ENCODE peak calls at places on chromosomes 2 and 18, in seven cellular contexts. W is fibroblast of pulmonary artery, Q is pancreas, F is kidney epithelial cell, O is AG04449, H is Peyer's patch, E is PC-9. T is an unnamed sample.

GRCh38 chr2:232483923-232484627 is 3.6 kb downstream of the ECEL1 start:
- DNase-seq in O (no peak), W (no peak), H (no peak), F (no peak), E (no peak), Q (peak), T (no peak)

GRCh38 chr2:223199531-223200506 is 147.8 kb downstream of the KCNE4 start:
- DNase-seq in Q (no peak), F (no peak), E (no peak), O (no peak), H (no peak), W (no peak), T (no peak)

GRCh38 chr18:4639628-4640310 is 184.7 kb upstream of the DLGAP1 start:
- DNase-seq in W (no peak), F (peak), O (no peak), Q (no peak), H (no peak), E (no peak), T (peak)

GRCh38 chr2:207928079-207928478 is 97.2 kb downstream of the PLEKHM3 start:
- DNase-seq in E (no peak), H (no peak), Q (no peak), O (no peak), F (no peak), W (no peak), T (no peak)

GRCh38 chr2:162111958-162112850 is 38.2 kb upstream of the DPP4 start:
- DNase-seq in H (no peak), O (no peak), Q (no peak), F (no peak), E (no peak), W (no peak), T (no peak)

GRCh38 chr2:11234309-11234708 is 79.0 kb downstream of the SLC66A3 start:
- DNase-seq in F (no peak), H (no peak), Q (no peak), E (no peak), O (no peak), W (peak), T (no peak)

GRCh38 chr18:44682871-44683221 is 2.2 kb downstream of the SETBP1 start:
- DNase-seq in W (no peak), H (no peak), E (no peak), Q (no peak), O (no peak), F (no peak), T (no peak)

GRCh38 chr2:190578158-190579057 is 43.9 kb upstream of the NEMP2 start:
- DNase-seq in E (peak), O (no peak), Q (no peak), H (peak), F (no peak), W (peak), T (no peak)

GRCh38 chr2:157692768-157693167 is 64.1 kb upstream of the ACVR1C start:
- DNase-seq in F (peak), E (peak), H (no peak), W (peak), O (peak), Q (no peak), T (no peak)

GRCh38 chr2:133447303-133447702 is 121.0 kb downstream of the NCKAP5 start:
- DNase-seq in W (no peak), H (no peak), E (no peak), O (no peak), F (no peak), Q (no peak), T (no peak)

GRCh38 chr2:64325852-64326577 is 127.9 kb upstream of the LGALSL start:
- DNase-seq in W (no peak), H (peak), Q (no peak), E (no peak), O (no peak), F (no peak), T (peak)

GRCh38 chr2:132547089-132547687 is 122.8 kb downstream of the LYPD1 start:
- DNase-seq in F (no peak), H (peak), Q (peak), W (peak), O (peak), E (no peak), T (peak)

GRCh38 chr2:222864296-222864695 is 3.5 kb downstream of the ACSL3 start:
- DNase-seq in W (peak), Q (no peak), H (no peak), O (no peak), E (peak), F (no peak), T (no peak)

GRCh38 chr2:66581461-66582363 is 146.8 kb downstream of the MEIS1 start:
- DNase-seq in W (no peak), O (no peak), H (no peak), Q (peak), E (no peak), F (no peak), T (no peak)

GRCh38 chr2:200525882-200526651 is at the start of gene SGO2:
- DNase-seq in E (peak), W (peak), F (peak), O (peak), H (peak), Q (peak), T (peak)

GRCh38 chr2:5734866-5735861 is 43.0 kb downstream of the SOX11 start:
- DNase-seq in E (no peak), H (no peak), Q (no peak), W (no peak), O (no peak), F (no peak), T (no peak)
- TF ChIP-seq CTCF in E (no peak), H (no peak), Q (no peak), W (no peak), O (no peak), F (no peak), T (no peak)

GRCh38 chr2:97661927-97662326 is 1.9 kb downstream of the ACTR1B start:
- DNase-seq in W (no peak), F (no peak), E (peak), H (no peak), O (no peak), Q (no peak), T (no peak)
- H3K4me3 ChIP-seq in W (no peak), F (peak), E (peak), H (no peak), O (peak), Q (no peak), T (peak)

GRCh38 chr2:197309369-197310231 is 980 bp downstream of the ANKRD44 start:
- DNase-seq in O (no peak), W (no peak), Q (peak), F (no peak), H (peak), E (no peak), T (peak)

GRCh38 chr2:197311521-197312033 is 997 bp upstream of the ANKRD44 start:
- DNase-seq in H (no peak), E (peak), F (no peak), O (no peak), Q (no peak), W (no peak), T (no peak)

GRCh38 chr2:197308635-197309368 is 1.8 kb downstream of the ANKRD44 start:
- DNase-seq in O (no peak), E (no peak), W (no peak), H (no peak), Q (no peak), F (no peak), T (no peak)

GRCh38 chr2:197310940-197311485 is 433 bp upstream of the ANKRD44 start:
- DNase-seq in O (no peak), F (no peak), Q (no peak), E (no peak), W (no peak), H (no peak), T (no peak)

DNA sequence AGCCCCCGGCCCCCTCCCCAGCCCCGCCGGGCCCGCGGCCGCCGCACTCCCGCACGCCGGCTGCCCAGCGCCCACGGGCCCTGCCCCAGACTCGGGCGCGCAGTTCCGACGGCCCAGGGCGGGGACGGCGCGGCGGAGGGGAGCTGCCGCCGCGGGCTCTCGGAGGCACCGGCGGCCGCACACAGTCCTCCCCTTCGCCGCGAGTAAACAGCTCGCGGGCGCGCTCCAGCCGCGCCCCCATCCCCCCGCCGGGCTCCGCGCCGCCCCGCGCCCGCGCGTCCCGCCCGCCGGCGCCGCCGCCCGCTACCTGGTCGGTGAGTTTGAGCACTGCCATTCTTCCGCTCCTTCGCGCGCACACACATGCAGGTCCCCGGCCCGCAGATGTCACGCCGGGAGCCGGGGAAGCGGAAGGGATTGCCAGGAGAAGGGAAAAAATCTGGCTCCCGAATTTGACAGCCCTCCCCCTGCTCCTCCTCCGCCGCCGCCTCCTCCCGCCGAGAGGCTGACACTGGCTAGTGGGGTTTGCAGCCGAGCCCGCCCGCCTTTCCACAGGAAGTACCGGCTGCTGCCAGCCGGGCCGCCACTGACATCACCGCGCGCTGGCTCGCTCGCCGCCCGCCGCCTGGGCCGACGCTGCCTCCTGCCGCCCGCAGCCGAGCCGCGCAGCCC is at the start of gene ANKRD44:
- DNase-seq in W (peak), E (peak), O (no peak), H (peak), Q (peak), F (peak), T (peak)
- TF ChIP-seq CTCF in W (no peak), E (no peak), O (no peak), H (peak), Q (peak), F (no peak), T (peak)

GRCh38 chr2:238786792-238787490 is 60.9 kb upstream of the TWIST2 start:
- DNase-seq in E (no peak), F (no peak), Q (no peak), O (no peak), H (no peak), W (no peak), T (no peak)
- H3K4me3 ChIP-seq in E (no peak), F (no peak), Q (no peak), O (peak), H (peak), W (no peak), T (no peak)

GRCh38 chr2:219726916-219727315 is 99.5 kb downstream of the SLC4A3 start:
- DNase-seq in E (no peak), O (no peak), F (no peak), H (no peak), W (no peak), Q (no peak), T (no peak)
- TF ChIP-seq CTCF in E (no peak), O (no peak), F (no peak), H (no peak), W (peak), Q (no peak), T (no peak)

DNA sequence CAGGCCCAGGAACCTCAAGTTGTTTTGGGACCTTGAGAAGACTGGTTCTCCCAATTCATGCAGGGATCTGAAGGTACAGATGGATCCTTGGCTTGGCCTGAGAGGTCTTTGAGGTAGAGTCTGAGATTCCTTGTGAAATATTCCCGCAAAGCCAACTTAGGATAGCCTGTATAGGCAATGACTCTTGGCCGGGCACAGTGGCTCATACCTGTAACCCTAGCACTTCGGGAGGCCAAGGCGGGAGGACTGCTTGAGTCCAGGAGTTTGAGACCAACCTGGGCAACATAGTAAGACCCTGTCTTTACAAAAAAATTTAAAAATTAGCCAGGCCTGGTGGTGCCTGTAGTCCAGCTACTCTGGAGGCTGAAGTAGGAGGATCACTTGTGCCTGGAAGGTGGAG is 40.4 kb downstream of the ANKMY1 start:
- DNase-seq in W (no peak), F (no peak), O (no peak), Q (peak), E (no peak), H (no peak), T (no peak)
- H3K4me3 ChIP-seq in W (no peak), F (no peak), O (no peak), Q (no peak), E (no peak), H (no peak), T (no peak)

GRCh38 chr2:233912799-233913423 is 4.3 kb upstream of the TRPM8 start:
- DNase-seq in W (peak), H (peak), F (peak), Q (no peak), O (no peak), E (no peak), T (peak)
- TF ChIP-seq CTCF in W (no peak), H (no peak), F (no peak), Q (no peak), O (no peak), E (no peak), T (no peak)

GRCh38 chr18:79519751-79520472 is 124.2 kb downstream of the NFATC1 start:
- DNase-seq in F (no peak), W (peak), O (no peak), H (peak), E (no peak), Q (peak), T (peak)
- H3K4me3 ChIP-seq in F (no peak), W (no peak), O (no peak), H (no peak), E (no peak), Q (no peak), T (no peak)

GRCh38 chr2:101401906-101402305 is 14.6 kb upstream of the CREG2 start:
- DNase-seq in E (no peak), W (no peak), O (no peak), Q (no peak), F (no peak), H (no peak), T (no peak)
- TF ChIP-seq CTCF in E (peak), W (no peak), O (no peak), Q (no peak), F (peak), H (no peak), T (no peak)

T was measured in GM12865.